ENCODE peak calls at places on chromosomes 5 and 9, in eight cellular contexts. P, B, X, V, J, K, N and O are unnamed samples.

GRCh38 chr5:105230516-105230915 is 1667.9 kb upstream of the NUDT12 start:
- DNase-seq in P (no peak), B (no peak), X (peak), V (no peak), J (no peak), K (no peak), N (no peak), O (no peak)

GRCh38 chr5:27978322-27978721 is 939.9 kb upstream of the CDH9 start:
- DNase-seq in P (no peak), B (no peak), X (no peak), V (no peak), J (no peak), K (no peak), N (no peak), O (no peak)

GRCh38 chr9:79034583-79034982 is 537.2 kb upstream of the TLE4 start:
- DNase-seq in P (no peak), B (no peak), X (no peak), V (no peak), J (no peak), K (no peak), N (no peak), O (no peak)

GRCh38 chr9:95061916-95062600 is 255.5 kb downstream of the FANCC start:
- DNase-seq in P (no peak), B (no peak), X (no peak), V (no peak), J (no peak), K (no peak), N (no peak), O (no peak)

GRCh38 chr5:59789894-59790293 is 103.6 kb downstream of the PDE4D start:
- DNase-seq in P (no peak), B (no peak), X (no peak), V (no peak), J (no peak), K (no peak), N (no peak), O (no peak)

GRCh38 chr5:3324421-3325101 is 271.1 kb upstream of the IRX1 start:
- DNase-seq in P (no peak), B (no peak), X (no peak), V (no peak), J (no peak), K (no peak), N (peak), O (no peak)

GRCh38 chr9:136962701-136963248 is 10.7 kb downstream of the LCN12 start:
- DNase-seq in P (no peak), B (no peak), X (no peak), V (no peak), J (no peak), K (no peak), N (no peak), O (no peak)

GRCh38 chr5:150619359-150620230 is 20.9 kb upstream of the SYNPO start:
- DNase-seq in P (no peak), B (no peak), X (no peak), V (no peak), J (no peak), K (no peak), N (peak), O (no peak)

GRCh38 chr5:163565931-163566608 is 60.7 kb downstream of the MAT2B start:
- DNase-seq in P (no peak), B (peak), X (peak), V (no peak), J (peak), K (peak), N (peak), O (no peak)

GRCh38 chr9:69671904-69672827 is at the start of gene APBA1:
- DNase-seq in P (no peak), B (peak), X (peak), V (peak), J (peak), K (peak), N (peak), O (no peak)

GRCh38 chr5:74094096-74094778 is 468.2 kb downstream of the ARHGEF28 start:
- DNase-seq in P (no peak), B (no peak), X (no peak), V (no peak), J (no peak), K (no peak), N (no peak), O (no peak)

GRCh38 chr9:4260661-4261060 is 39.2 kb downstream of the GLIS3 start:
- DNase-seq in P (no peak), B (no peak), X (no peak), V (no peak), J (no peak), K (no peak), N (no peak), O (no peak)

GRCh38 chr9:93119953-93120845 is 13.9 kb downstream of the NINJ1 start:
- DNase-seq in P (peak), B (peak), X (no peak), V (no peak), J (no peak), K (peak), N (peak), O (peak)

GRCh38 chr5:107542428-107542827 is 128.3 kb downstream of the EFNA5 start:
- DNase-seq in P (peak), B (no peak), X (no peak), V (no peak), J (no peak), K (peak), N (peak), O (peak)

GRCh38 chr5:8943301-8943700 is 602.6 kb downstream of the SEMA5A start:
- DNase-seq in P (no peak), B (no peak), X (no peak), V (no peak), J (no peak), K (no peak), N (peak), O (no peak)

GRCh38 chr5:1003296-1003937 is 5.2 kb upstream of the NKD2 start:
- DNase-seq in P (no peak), B (peak), X (peak), V (peak), J (no peak), K (no peak), N (peak), O (no peak)

GRCh38 chr5:97545856-97546570 is 363.0 kb upstream of the RIOK2 start:
- DNase-seq in P (no peak), B (no peak), X (no peak), V (no peak), J (no peak), K (no peak), N (no peak), O (no peak)

GRCh38 chr5:98307811-98308210 is 465.7 kb upstream of the RGMB start:
- DNase-seq in P (no peak), B (no peak), X (no peak), V (no peak), J (no peak), K (peak), N (peak), O (no peak)

GRCh38 chr9:122374885-122375420 is 4.1 kb downstream of the PTGS1 start:
- DNase-seq in P (no peak), B (no peak), X (no peak), V (no peak), J (no peak), K (peak), N (peak), O (no peak)

GRCh38 chr5:61675015-61675692 is 343.1 kb downstream of the ZSWIM6 start:
- DNase-seq in P (no peak), B (no peak), X (no peak), V (no peak), J (no peak), K (no peak), N (no peak), O (no peak)

GRCh38 chr9:93896093-93896492 is 59.1 kb downstream of the BARX1 start:
- DNase-seq in P (no peak), B (no peak), X (no peak), V (peak), J (no peak), K (no peak), N (no peak), O (no peak)

GRCh38 chr9:133142657-133143592 is 20.8 kb downstream of the GBGT1 start:
- DNase-seq in P (no peak), B (peak), X (no peak), V (no peak), J (no peak), K (no peak), N (no peak), O (no peak)

GRCh38 chr9:107044872-107045271 is 181.9 kb downstream of the ZNF462 start:
- DNase-seq in P (no peak), B (no peak), X (no peak), V (no peak), J (peak), K (no peak), N (no peak), O (no peak)

GRCh38 chr5:154967419-154968024 is 26.6 kb downstream of the MRPL22 start:
- DNase-seq in P (no peak), B (no peak), X (no peak), V (no peak), J (no peak), K (no peak), N (no peak), O (no peak)

GRCh38 chr5:163339148-163339547 is 98.2 kb upstream of the CCNG1 start:
- DNase-seq in P (no peak), B (no peak), X (no peak), V (no peak), J (no peak), K (no peak), N (no peak), O (no peak)

GRCh38 chr9:122807271-122807900 is 7.5 kb downstream of the OR1K1 start:
- DNase-seq in P (no peak), B (no peak), X (no peak), V (no peak), J (peak), K (no peak), N (no peak), O (no peak)

GRCh38 chr5:113034182-113034773 is 57.7 kb downstream of the DCP2 start:
- DNase-seq in P (no peak), B (no peak), X (no peak), V (no peak), J (no peak), K (peak), N (peak), O (no peak)

GRCh38 chr9:35729101-35729500 is 2.9 kb downstream of the TLN1 start:
- DNase-seq in P (no peak), B (no peak), X (no peak), V (no peak), J (no peak), K (no peak), N (no peak), O (no peak)

GRCh38 chr5:109394806-109395205 is 15.0 kb downstream of the PJA2 start:
- DNase-seq in P (no peak), B (no peak), X (no peak), V (no peak), J (no peak), K (no peak), N (no peak), O (no peak)

GRCh38 chr9:137166242-137167112 is 3.4 kb downstream of the LRRC26 start:
- DNase-seq in P (no peak), B (no peak), X (no peak), V (no peak), J (no peak), K (no peak), N (no peak), O (no peak)

GRCh38 chr5:133128066-133128465 is 76.3 kb downstream of the HSPA4 start:
- DNase-seq in P (no peak), B (no peak), X (no peak), V (no peak), J (no peak), K (no peak), N (no peak), O (no peak)

GRCh38 chr5:113204525-113205161 is 228.0 kb downstream of the DCP2 start:
- DNase-seq in P (peak), B (no peak), X (no peak), V (no peak), J (no peak), K (no peak), N (peak), O (no peak)

GRCh38 chr5:7242118-7242517 is 153.8 kb upstream of the ADCY2 start:
- DNase-seq in P (no peak), B (no peak), X (no peak), V (no peak), J (no peak), K (no peak), N (no peak), O (no peak)

GRCh38 chr5:141916522-141916921 is 7.1 kb upstream of the DELE1 start:
- DNase-seq in P (no peak), B (no peak), X (no peak), V (no peak), J (no peak), K (no peak), N (no peak), O (no peak)

GRCh38 chr9:97806721-97807120 is 46.3 kb upstream of the FOXE1 start:
- DNase-seq in P (no peak), B (no peak), X (no peak), V (no peak), J (no peak), K (no peak), N (no peak), O (no peak)